ENCODE peak calls at places on chromosomes 1 and 21, in four cellular contexts. O, D, L and J are unnamed samples.
A peak's percentile ranks its signal among the peaks of the same experiment; 100 is the strongest.

GRCh38 chr1:228304766-228305395 is 97.0 kb downstream of the OBSCN start:
- DNase-seq in D (no peak), O (no peak), L (no peak), J (no peak)

GRCh38 chr1:83978056-83978455 is 20.9 kb downstream of the TTLL7 start:
- DNase-seq in D (no peak), O (no peak), L (peak; percentile 57), J (no peak)

GRCh38 chr1:88111806-88112205 is 572.3 kb upstream of the PKN2 start:
- DNase-seq in L (no peak), O (no peak), D (no peak), J (no peak)

GRCh38 chr1:183043872-183044859 is 20.9 kb downstream of the LAMC1 start:
- DNase-seq in D (peak; percentile 90), O (no peak), L (no peak), J (no peak)

GRCh38 chr1:207017615-207018559 is 14.7 kb downstream of the C1orf116 start:
- DNase-seq in O (no peak), L (peak; percentile 33), D (no peak), J (no peak)

GRCh38 chr1:26786437-26787380 is 1.0 kb upstream of the PIGV start:
- DNase-seq in L (no peak), O (peak; percentile 42), D (peak; percentile 51), J (peak; percentile 50)

GRCh38 chr1:223844962-223845809 is 561 bp downstream of the TP53BP2 start:
- DNase-seq in L (peak; percentile 60), D (peak; percentile 55), O (peak; percentile 76), J (no peak)

GRCh38 chr1:88061106-88061829 is 622.8 kb upstream of the PKN2 start:
- DNase-seq in D (peak; percentile 45), O (no peak), L (peak; percentile 22), J (peak; percentile 14)

GRCh38 chr1:156696755-156697154 is 8.6 kb downstream of the CRABP2 start:
- DNase-seq in L (no peak), D (no peak), O (no peak), J (no peak)

GRCh38 chr21:39633770-39634181 is 21.0 kb downstream of the B3GALT5 start:
- DNase-seq in L (no peak), D (peak; percentile 95), O (no peak), J (no peak)

GRCh38 chr1:71521655-71522264 is 440.9 kb upstream of the ZRANB2 start:
- DNase-seq in D (no peak), O (no peak), L (peak; percentile 10), J (peak; percentile 30)

GRCh38 chr1:35282172-35282571 is 13.7 kb downstream of the ZMYM4 start:
- DNase-seq in L (no peak), O (no peak), D (no peak), J (no peak)

GRCh38 chr1:181129771-181130606 is 41.5 kb downstream of the IER5 start:
- DNase-seq in D (no peak), O (no peak), L (no peak), J (no peak)

GRCh38 chr1:152479792-152480595 is 30.6 kb upstream of the LCE5A start:
- DNase-seq in L (peak; percentile 12), D (peak; percentile 51), O (peak; percentile 9), J (no peak)

GRCh38 chr21:35274090-35274489 is 225.0 kb upstream of the RUNX1 start:
- DNase-seq in D (no peak), L (no peak), O (no peak), J (no peak)

GRCh38 chr21:37257526-37257966 is 9.6 kb downstream of the VPS26C start:
- DNase-seq in O (peak; percentile 16), D (no peak), L (no peak), J (no peak)

GRCh38 chr1:50348449-50349241 is 74.6 kb downstream of the DMRTA2 start:
- DNase-seq in L (peak; percentile 94), O (peak; percentile 46), D (peak; percentile 54), J (peak; percentile 80)

GRCh38 chr21:45351526-45352275 is 53.3 kb upstream of the COL18A1 start:
- DNase-seq in D (no peak), L (no peak), O (no peak), J (no peak)

GRCh38 chr1:234996245-234996757 is 132.3 kb downstream of the TOMM20 start:
- DNase-seq in D (no peak), O (no peak), L (no peak), J (no peak)

GRCh38 chr21:35138665-35139381 is 89.7 kb upstream of the RUNX1 start:
- DNase-seq in O (peak; percentile 36), L (no peak), D (peak; percentile 37), J (no peak)

GRCh38 chr1:14910947-14911721 is 242.4 kb upstream of the TMEM51 start:
- DNase-seq in D (no peak), L (no peak), O (no peak), J (peak; percentile 20)

GRCh38 chr1:234398849-234399381 is 25.7 kb downstream of the COA6 start:
- DNase-seq in L (no peak), D (no peak), O (peak; percentile 12), J (no peak)

GRCh38 chr1:161086457-161086856 is 2.9 kb downstream of the NECTIN4 start:
- DNase-seq in D (no peak), O (no peak), L (no peak), J (no peak)

GRCh38 chr1:216532399-216532798 is 109.2 kb upstream of the USH2A start:
- DNase-seq in L (peak; percentile 54), O (no peak), D (no peak), J (no peak)

GRCh38 chr1:63793741-63794240 is 20.0 kb downstream of the ROR1 start:
- DNase-seq in O (no peak), L (no peak), D (no peak), J (no peak)

GRCh38 chr1:8303141-8303540 is 14.8 kb upstream of the SLC45A1 start:
- DNase-seq in L (no peak), O (no peak), D (no peak), J (no peak)